ENCODE peak calls at places on chromosomes 13 and 19, in four cellular contexts. H, M, Y and V are unnamed samples.

GRCh38 chr19:4597278-4597974 is 37.9 kb upstream of the SEMA6B start:
- DNase-seq in H (no peak), Y (no peak), M (no peak), V (no peak)

GRCh38 chr13:112146073-112146360 is 79.1 kb downstream of the SOX1 start:
- DNase-seq in M (no peak), Y (peak), H (peak), V (no peak)

GRCh38 chr13:110430391-110431338 is 123.6 kb downstream of the COL4A2 start:
- DNase-seq in M (no peak), H (no peak), Y (no peak), V (no peak)

GRCh38 chr13:60267498-60268202 is 103.9 kb upstream of the DIAPH3 start:
- DNase-seq in M (peak), Y (no peak), H (no peak), V (no peak)

GRCh38 chr19:16066611-16067104 is 9.6 kb upstream of the TPM4 start:
- DNase-seq in Y (peak), M (peak), H (peak), V (peak)

GRCh38 chr13:34959489-34959888 is 17.4 kb downstream of the NBEA start:
- DNase-seq in H (no peak), M (no peak), Y (no peak), V (no peak)

GRCh38 chr19:41811981-41812380 is 15.6 kb downstream of the CEACAM3 start:
- DNase-seq in H (peak), M (no peak), Y (no peak), V (no peak)

GRCh38 chr19:49441210-49441959 is at the start of gene SLC17A7:
- DNase-seq in M (no peak), Y (no peak), H (no peak), V (peak)

GRCh38 chr13:101473458-101473857 is 21.0 kb downstream of the ITGBL1 start:
- DNase-seq in Y (no peak), M (no peak), H (no peak), V (no peak)

GRCh38 chr19:7104783-7105447 is 35.4 kb downstream of the ZNF557 start:
- DNase-seq in Y (no peak), M (no peak), H (no peak), V (no peak)

GRCh38 chr13:46182491-46182877 is 507 bp upstream of the LCP1 start:
- DNase-seq in M (no peak), H (no peak), Y (no peak), V (no peak)

GRCh38 chr19:49398001-49398615 is 10.1 kb downstream of the KASH5 start:
- DNase-seq in H (no peak), Y (no peak), M (no peak), V (no peak)

GRCh38 chr19:23002690-23003422 is at the start of gene ZNF728:
- DNase-seq in Y (no peak), H (no peak), M (no peak), V (no peak)

GRCh38 chr13:30862707-30863106 is 43.4 kb upstream of the MEDAG start:
- DNase-seq in M (peak), Y (no peak), H (no peak), V (no peak)

GRCh38 chr19:1175020-1175419 is 952 bp upstream of the SBNO2 start:
- DNase-seq in H (no peak), M (no peak), Y (no peak), V (no peak)

GRCh38 chr19:1173845-1174809 is at the start of gene SBNO2:
- DNase-seq in H (peak), Y (peak), M (peak), V (peak)

GRCh38 chr19:1173160-1173844 is 766 bp downstream of the SBNO2 start:
- DNase-seq in H (no peak), M (no peak), Y (peak), V (peak)

GRCh38 chr19:1181606-1182005 is 7.5 kb upstream of the SBNO2 start:
- DNase-seq in M (peak), H (peak), Y (no peak), V (no peak)

GRCh38 chr19:1177322-1178114 is 3.5 kb upstream of the SBNO2 start:
- DNase-seq in Y (no peak), M (no peak), H (no peak), V (no peak)
- TF ChIP-seq POLR2AphosphoS5 in Y (no peak), M (no peak), H (no peak), V (no peak)

GRCh38 chr19:1526066-1526778 is 2.3 kb downstream of the PLK5 start:
- DNase-seq in H (no peak), M (no peak), Y (no peak), V (no peak)
- TF ChIP-seq POLR2AphosphoS5 in H (no peak), M (no peak), Y (no peak), V (no peak)

DNA sequence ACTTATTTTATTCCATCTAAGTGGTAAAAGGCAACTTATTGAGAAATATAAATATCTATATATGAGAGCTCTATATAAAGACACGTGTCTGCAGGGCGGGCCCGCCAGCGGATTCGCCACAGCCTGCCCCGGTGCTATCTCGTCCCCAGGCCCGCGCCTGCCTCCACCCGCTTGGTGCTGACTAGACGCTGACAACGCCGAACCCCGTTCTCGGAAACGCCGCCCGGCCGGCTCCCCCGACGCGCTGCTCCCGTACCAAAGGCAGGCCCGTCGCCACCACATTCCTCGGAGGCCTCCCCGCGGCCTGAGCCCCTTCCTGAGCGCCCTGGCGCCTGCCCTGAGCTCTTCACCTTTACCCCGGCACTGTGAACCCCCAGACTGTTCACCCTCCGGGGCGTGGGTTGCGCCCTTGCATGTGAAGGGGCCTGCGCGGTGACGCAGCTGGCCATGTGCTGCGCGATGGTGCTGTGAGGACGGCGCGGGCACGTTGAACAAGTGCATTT is 6.0 kb downstream of the PLEKHJ1 start:
- DNase-seq in H (no peak), M (no peak), Y (no peak), V (no peak)
- TF ChIP-seq POLR2AphosphoS5 in H (no peak), M (no peak), Y (peak), V (no peak)

DNA sequence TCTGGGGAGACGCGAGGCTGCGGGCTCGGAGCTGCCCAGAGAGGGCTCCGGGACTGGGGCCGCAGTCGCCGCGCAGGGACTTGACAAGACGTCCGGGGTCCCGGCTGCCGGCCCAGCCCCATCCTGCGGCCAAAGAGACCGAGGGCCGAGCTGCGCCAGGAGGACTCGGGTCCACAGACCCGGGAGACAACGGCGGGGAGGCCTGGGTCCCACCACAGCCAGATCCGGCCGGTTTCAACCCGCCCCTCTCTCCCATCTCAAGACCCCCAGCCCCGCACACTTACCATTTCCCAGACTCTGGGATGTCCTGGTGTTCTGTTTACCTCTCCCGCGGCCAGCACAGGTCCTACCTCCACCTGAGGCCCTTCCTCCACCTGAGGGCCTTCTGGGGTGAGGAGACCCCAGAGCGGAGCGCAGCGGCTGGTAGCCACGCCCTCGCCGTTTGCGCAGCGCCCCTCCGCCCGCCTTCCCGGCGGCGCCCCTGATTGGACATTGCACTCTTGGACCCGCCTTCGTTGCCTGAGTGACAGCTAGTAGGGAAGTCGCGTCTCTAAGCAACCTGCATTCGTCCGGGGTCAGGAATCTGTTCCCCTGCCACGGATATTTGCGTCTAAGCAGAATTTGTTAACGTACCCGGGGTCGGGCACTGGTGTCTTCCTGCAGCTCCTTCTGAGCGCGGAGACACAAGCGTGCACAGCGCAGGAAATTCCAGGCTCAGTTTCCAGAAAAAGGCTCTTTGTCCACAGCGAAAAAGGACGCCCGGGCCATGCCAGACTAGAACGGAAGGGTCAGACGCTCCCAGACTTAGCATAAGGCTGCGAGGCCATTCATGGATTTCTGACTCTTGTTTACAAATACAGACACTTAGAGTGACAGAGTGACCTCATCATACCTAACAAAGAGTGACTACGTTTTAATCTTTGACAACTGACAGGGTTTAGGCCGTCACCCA is at the start of gene ZNF709:
- DNase-seq in Y (peak), H (peak), M (peak), V (peak)
- TF ChIP-seq POLR2AphosphoS5 in Y (peak), H (peak), M (peak), V (peak)

GRCh38 chr13:39376088-39376487 is 226.9 kb downstream of the LHFPL6 start:
- DNase-seq in H (no peak), M (no peak), Y (no peak), V (no peak)

GRCh38 chr13:39378293-39378692 is 224.7 kb downstream of the LHFPL6 start:
- DNase-seq in H (no peak), M (no peak), Y (no peak), V (no peak)

GRCh38 chr13:39379667-39380655 is 223.0 kb downstream of the LHFPL6 start:
- DNase-seq in M (no peak), H (no peak), Y (no peak), V (no peak)

GRCh38 chr13:39379118-39379517 is 223.9 kb downstream of the LHFPL6 start:
- DNase-seq in H (no peak), Y (no peak), M (no peak), V (no peak)

DNA sequence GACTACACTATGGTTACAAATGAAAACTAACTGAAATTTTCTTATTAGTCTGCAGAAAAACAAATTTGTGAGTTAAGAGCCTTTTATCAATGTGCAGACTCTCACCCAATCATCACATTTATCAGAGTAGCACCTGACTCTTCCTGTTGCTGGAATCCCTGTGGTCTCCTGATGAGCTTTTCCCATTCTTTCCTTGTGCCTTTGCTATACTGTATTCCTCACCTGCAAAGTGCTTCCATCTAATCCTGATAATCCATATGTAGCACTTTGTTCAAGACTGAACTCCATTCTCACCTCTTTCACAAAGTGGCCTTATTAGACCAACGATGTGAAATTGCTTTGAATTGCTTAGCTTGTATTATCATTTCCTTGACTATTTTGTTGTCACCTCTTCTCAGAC is 225.3 kb downstream of the LHFPL6 start:
- DNase-seq in Y (no peak), H (no peak), M (no peak), V (no peak)
- TF ChIP-seq POLR2AphosphoS5 in Y (no peak), H (no peak), M (no peak), V (no peak)